ENCODE peak calls at places on chromosomes 2 and 18, in four cellular contexts. P, S, C and A are unnamed samples.

GRCh38 chr2:156481295-156481694 is 45.1 kb downstream of the GPD2 start:
- DNase-seq in P (no peak), S (no peak), C (no peak), A (no peak)

GRCh38 chr2:54897420-54898310 is 152.6 kb downstream of the RTN4 start:
- DNase-seq in P (no peak), S (no peak), C (no peak), A (no peak)

GRCh38 chr2:13584020-13584419 is 867.3 kb downstream of the TRIB2 start:
- DNase-seq in P (no peak), S (no peak), C (no peak), A (no peak)

GRCh38 chr2:234848578-234848977 is 103.2 kb upstream of the SH3BP4 start:
- DNase-seq in P (no peak), S (no peak), C (no peak), A (no peak)

GRCh38 chr2:20519309-20519708 is 72.4 kb downstream of the RHOB start:
- DNase-seq in P (no peak), S (no peak), C (no peak), A (no peak)

GRCh38 chr2:173457366-173457765 is 102.7 kb downstream of the CDCA7 start:
- DNase-seq in P (no peak), S (no peak), C (no peak), A (no peak)

GRCh38 chr2:84781942-84782716 is 98.8 kb downstream of the TRABD2A start:
- DNase-seq in P (peak; percentile 74), S (no peak), C (peak; percentile 52), A (peak; percentile 68)

GRCh38 chr18:79581911-79582310 is 97.7 kb upstream of the CTDP1 start:
- DNase-seq in P (no peak), S (no peak), C (no peak), A (no peak)

GRCh38 chr2:144645055-144645778 is 125.3 kb upstream of the ZEB2 start:
- DNase-seq in P (peak; percentile 10), S (peak; percentile 32), C (peak; percentile 28), A (no peak)

GRCh38 chr2:241156997-241157441 is 6.8 kb downstream of the PPP1R7 start:
- DNase-seq in P (no peak), S (no peak), C (no peak), A (no peak)

GRCh38 chr2:152613235-152613634 is 104.0 kb downstream of the PRPF40A start:
- DNase-seq in P (no peak), S (no peak), C (no peak), A (no peak)

GRCh38 chr2:71965530-71965929 is 182.1 kb downstream of the CYP26B1 start:
- DNase-seq in P (no peak), S (no peak), C (no peak), A (no peak)

GRCh38 chr18:6414723-6415362 is at the start of gene L3MBTL4:
- DNase-seq in P (peak; percentile 21), S (no peak), C (no peak), A (peak; percentile 13)

GRCh38 chr2:148552675-148553331 is 91.7 kb upstream of the EPC2 start:
- DNase-seq in P (no peak), S (peak; percentile 14), C (peak; percentile 37), A (no peak)

GRCh38 chr18:350953-351572 is 83.2 kb upstream of the THOC1 start:
- DNase-seq in P (no peak), S (no peak), C (no peak), A (no peak)

GRCh38 chr18:52183107-52183506 is 156.9 kb upstream of the DCC start:
- DNase-seq in P (no peak), S (no peak), C (no peak), A (no peak)

GRCh38 chr2:55035716-55036115 is 14.5 kb downstream of the RTN4 start:
- DNase-seq in P (no peak), S (no peak), C (no peak), A (no peak)

GRCh38 chr2:159083601-159084000 is 115.2 kb downstream of the TANC1 start:
- DNase-seq in P (no peak), S (peak; percentile 46), C (no peak), A (no peak)

GRCh38 chr18:58903533-58903932 is 38.9 kb downstream of the ZNF532 start:
- DNase-seq in P (no peak), S (no peak), C (no peak), A (no peak)

GRCh38 chr2:85066874-85067351 is 66.3 kb upstream of the TCF7L1 start:
- DNase-seq in P (peak; percentile 40), S (peak; percentile 81), C (peak; percentile 74), A (peak; percentile 73)

GRCh38 chr2:3596891-3597290 is 2.0 kb downstream of the COLEC11 start:
- DNase-seq in P (no peak), S (no peak), C (no peak), A (no peak)

GRCh38 chr2:25714740-25715139 is 41.4 kb upstream of the DTNB start:
- DNase-seq in P (no peak), S (peak; percentile 25), C (peak; percentile 46), A (no peak)

GRCh38 chr2:33219850-33220275 is 256.6 kb upstream of the RASGRP3 start:
- DNase-seq in P (no peak), S (peak; percentile 50), C (peak; percentile 38), A (no peak)

GRCh38 chr18:10927980-10928605 is 221.3 kb downstream of the PIEZO2 start:
- DNase-seq in P (no peak), S (peak; percentile 9), C (no peak), A (no peak)

GRCh38 chr2:32119161-32119560 is 46.5 kb upstream of the SLC30A6 start:
- DNase-seq in P (peak; percentile 86), S (no peak), C (peak; percentile 6), A (no peak)

GRCh38 chr2:86225581-86225980 is 26.3 kb downstream of the MRPL35 start:
- DNase-seq in P (no peak), S (peak; percentile 24), C (peak; percentile 42), A (no peak)

GRCh38 chr2:37892436-37893114 is 32.5 kb upstream of the RMDN2 start:
- DNase-seq in P (no peak), S (no peak), C (peak; percentile 14), A (no peak)

GRCh38 chr2:194539436-194539835 is 1117.6 kb upstream of the SLC39A10 start:
- DNase-seq in P (no peak), S (no peak), C (no peak), A (no peak)

GRCh38 chr18:9648431-9649163 is 34.2 kb upstream of the PPP4R1 start:
- DNase-seq in P (peak; percentile 84), S (no peak), C (no peak), A (peak; percentile 59)

GRCh38 chr2:3648652-3649177 is 9.3 kb upstream of the ALLC start:
- DNase-seq in P (no peak), S (no peak), C (no peak), A (no peak)

GRCh38 chr2:18483896-18484295 is 76.6 kb downstream of the RDH14 start:
- DNase-seq in P (no peak), S (no peak), C (no peak), A (no peak)

GRCh38 chr2:161983010-161983651 is 90.9 kb downstream of the DPP4 start:
- DNase-seq in P (no peak), S (no peak), C (no peak), A (no peak)